ENCODE peak calls at places on chromosomes 13 and 19, in five cellular contexts. D, C, F, A and E are unnamed samples.
A peak's percentile ranks its signal among the peaks of the same experiment; 100 is the strongest.

GRCh38 chr19:49858591-49858985 is 7.6 kb downstream of the PTOV1 start:
- DNase-seq in D (no peak), A (no peak), C (peak; percentile 25), F (peak; percentile 15), E (no peak)

GRCh38 chr19:2259331-2259730 is 3.1 kb upstream of the JSRP1 start:
- DNase-seq in C (no peak), D (no peak), A (no peak), F (peak; percentile 59), E (peak; percentile 48)

GRCh38 chr13:39023316-39023715 is 14.6 kb downstream of the PROSER1 start:
- DNase-seq in D (no peak), F (no peak), C (no peak), A (no peak), E (peak; percentile 54)

GRCh38 chr19:42201489-42202289 is 15.8 kb downstream of the DEDD2 start:
- DNase-seq in A (peak; percentile 20), C (no peak), D (no peak), F (no peak), E (no peak)

GRCh38 chr13:47215741-47216140 is 318.9 kb upstream of the HTR2A start:
- DNase-seq in C (no peak), D (no peak), A (no peak), F (peak; percentile 86), E (peak; percentile 94)

GRCh38 chr19:53977991-53978731 is 13.3 kb upstream of the CACNG6 start:
- DNase-seq in C (peak; percentile 21), D (peak; percentile 94), A (peak; percentile 35), F (peak; percentile 44), E (peak; percentile 80)

GRCh38 chr19:19748249-19748938 is 15.5 kb upstream of the ZNF14 start:
- DNase-seq in F (no peak), A (no peak), C (no peak), D (no peak), E (no peak)

GRCh38 chr13:73131247-73131646 is 72.4 kb downstream of the KLF5 start:
- DNase-seq in D (no peak), F (no peak), A (no peak), C (no peak), E (no peak)

GRCh38 chr13:87893186-87893585 is 222.0 kb downstream of the SLITRK5 start:
- DNase-seq in D (no peak), A (no peak), F (no peak), C (no peak), E (no peak)

GRCh38 chr19:35154535-35155406 is at the start of gene FXYD5:
- DNase-seq in A (peak; percentile 74), C (peak; percentile 53), D (peak; percentile 79), F (peak; percentile 70), E (peak; percentile 80)

GRCh38 chr19:45092747-45093678 is at the start of gene PPP1R37:
- DNase-seq in D (peak; percentile 96), A (peak; percentile 93), F (peak; percentile 94), C (peak; percentile 91), E (peak; percentile 98)
- TF ChIP-seq CTCF in D (peak; percentile 11), A (no peak), F (peak; percentile 17), C (peak; percentile 55), E (no peak)

GRCh38 chr19:8192227-8192820 is 16.8 kb upstream of the CERS4 start:
- DNase-seq in A (no peak), C (no peak), F (no peak), D (no peak), E (no peak)

GRCh38 chr19:8194528-8195275 is 14.5 kb upstream of the CERS4 start:
- DNase-seq in A (peak; percentile 57), C (no peak), F (no peak), D (no peak), E (no peak)

GRCh38 chr19:8196271-8196908 is 12.8 kb upstream of the CERS4 start:
- DNase-seq in D (no peak), F (no peak), A (no peak), C (no peak), E (no peak)
- H3K4me3 ChIP-seq in D (no peak overlapping the region), F (no peak overlapping the region), A (no peak overlapping the region), C (no peak overlapping the region), E (no peak overlapping the region)

DNA sequence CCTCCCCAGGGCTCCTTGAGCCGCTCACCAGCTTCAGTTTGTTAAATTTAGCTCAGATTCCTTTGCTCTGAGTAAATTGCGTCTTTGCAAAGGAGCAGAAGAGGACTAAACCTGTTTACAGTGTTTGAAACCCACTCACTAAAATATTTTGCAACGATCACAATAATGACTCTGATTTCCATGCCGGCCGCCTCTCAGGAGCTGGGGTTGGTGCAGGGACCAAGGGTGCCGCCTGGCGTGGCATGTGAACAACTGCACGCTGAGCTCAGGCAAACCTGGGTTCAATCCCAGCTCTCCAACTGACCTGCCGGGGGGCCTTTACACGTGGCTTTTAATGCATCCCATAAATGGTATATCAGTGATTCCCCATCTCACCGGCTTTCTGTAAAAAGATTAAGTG is 68.7 kb upstream of the CACNA1A start:
- DNase-seq in A (no peak), C (no peak), D (no peak), F (peak; percentile 56), E (peak; percentile 12)
- TF ChIP-seq CTCF in A (no peak), C (no peak), D (peak; percentile 15), F (peak; percentile 83), E (peak; percentile 35)

DNA sequence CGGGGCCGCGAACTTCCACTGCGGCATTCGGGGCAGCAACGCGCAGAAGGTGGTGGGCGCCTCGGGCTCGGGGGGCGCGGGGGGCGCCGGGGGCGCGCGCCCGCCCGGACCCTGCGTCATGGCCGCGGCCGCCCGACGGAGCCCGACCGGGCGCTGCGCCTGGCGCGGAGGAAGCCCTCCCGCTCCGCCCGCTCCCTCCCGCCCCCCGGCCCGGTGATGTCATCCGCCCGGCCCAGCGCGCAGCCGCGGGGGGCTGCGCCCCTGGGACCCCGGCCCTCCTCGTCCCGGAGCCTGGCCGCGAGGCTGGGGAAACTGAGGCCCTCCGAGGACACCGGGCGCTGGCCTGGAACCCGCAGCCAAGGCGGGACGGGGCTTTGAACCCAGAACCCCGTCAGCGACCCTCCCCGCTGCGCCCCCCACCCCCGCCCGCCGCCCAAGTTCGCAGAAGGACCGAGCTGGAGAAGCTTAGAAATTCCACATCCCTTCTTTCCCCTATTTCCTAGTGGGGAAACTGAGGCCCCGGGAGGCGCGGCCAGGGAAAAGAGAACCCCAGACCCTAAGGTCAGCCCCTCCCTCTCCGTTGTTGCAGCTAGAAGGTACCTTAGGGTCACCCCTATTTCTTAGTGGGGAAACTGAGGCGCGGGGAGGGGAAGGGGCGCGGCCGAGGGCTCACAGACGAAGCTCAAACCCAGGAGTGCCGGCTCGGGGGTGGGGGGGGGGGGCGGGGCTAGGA is at the start of gene SHC2:
- DNase-seq in F (no peak), D (no peak), C (peak; percentile 41), A (peak; percentile 46), E (no peak)
- H3K4me3 ChIP-seq in F (peak within 1 kb of the TSS; percentile 64), D (no peak within 1 kb of the TSS), C (peak within 1 kb of the TSS; percentile 63), A (peak within 1 kb of the TSS; percentile 3), E (peak within 1 kb of the TSS; percentile 31)

DNA sequence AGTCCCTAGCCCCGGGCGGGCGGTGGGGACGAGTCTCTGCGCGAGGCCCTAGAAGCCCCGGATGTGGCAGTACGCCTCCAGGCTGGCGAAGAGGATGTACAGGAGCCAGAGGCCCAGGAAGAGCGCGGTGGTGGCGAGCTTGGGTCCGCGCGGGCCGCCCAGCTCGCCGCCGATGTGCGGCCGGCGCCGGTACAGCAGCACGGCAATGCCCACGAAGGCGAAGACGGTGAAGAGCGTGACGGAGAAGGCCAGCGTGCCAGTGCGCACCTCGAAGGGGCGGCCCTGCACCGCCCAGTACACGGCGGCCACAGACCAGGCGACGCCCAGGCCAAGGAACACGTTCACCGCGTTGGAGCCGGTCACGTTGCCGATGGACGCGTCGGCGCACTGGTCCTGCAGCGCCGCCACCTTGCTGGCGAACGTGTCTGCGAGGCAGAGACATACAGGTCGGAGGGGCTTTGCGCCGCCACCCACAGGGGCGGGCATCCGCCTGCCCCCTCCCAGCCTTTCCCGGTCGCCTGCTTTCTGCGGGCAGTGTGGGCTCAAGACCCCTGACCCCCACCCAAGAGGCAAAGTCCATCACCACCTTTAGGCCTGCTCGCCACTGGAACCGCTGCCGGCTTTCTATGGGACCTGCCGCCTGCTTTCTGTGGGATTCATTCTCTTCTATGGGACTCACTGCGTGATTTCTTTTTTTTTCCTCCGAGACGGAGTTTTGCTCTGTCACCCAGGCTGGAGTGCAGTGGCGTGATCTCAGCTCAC is 10.9 kb upstream of the MEIS3 start:
- DNase-seq in D (peak; percentile 42), F (no peak), A (peak; percentile 75), C (no peak), E (peak; percentile 45)
- TF ChIP-seq CTCF in D (peak; percentile 12), F (no peak), A (no peak), C (peak; percentile 39), E (no peak)

DNA sequence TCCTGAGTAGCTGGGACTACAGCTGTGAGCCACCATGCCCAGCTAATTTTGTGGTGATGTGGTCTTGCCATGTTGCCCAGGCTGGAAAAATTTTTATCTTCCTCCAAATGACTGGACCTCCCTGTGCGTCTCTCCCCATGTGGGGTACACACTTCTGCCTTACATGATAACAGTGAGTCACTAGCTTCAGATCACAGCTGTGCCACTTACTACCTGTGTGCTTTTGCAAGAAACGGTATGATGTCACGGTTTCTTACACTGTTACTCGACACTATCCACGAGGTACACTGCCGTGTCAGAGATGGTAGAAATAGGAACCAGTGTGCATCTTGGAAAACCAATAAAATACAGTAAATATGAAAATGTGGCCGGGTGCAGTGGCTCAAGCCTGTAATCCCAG is 17.5 kb upstream of the ZNF414 start:
- DNase-seq in F (no peak), D (no peak), A (no peak), C (no peak), E (no peak)
- H3K4me3 ChIP-seq in F (no peak overlapping the region), D (no peak overlapping the region), A (no peak overlapping the region), C (no peak overlapping the region), E (no peak overlapping the region)